ENCODE peak calls at places on chromosome 16, in seven cellular contexts. M is NCI-H2171, B is lower leg skin, K is RWPE2, Z is neural crest cell, C is tibial artery, O is NCI-H460. J is an unnamed sample.

GRCh38 chr16:75471723-75472634 is 7.5 kb upstream of the TMEM170A start:
- DNase-seq in C (peak), B (no peak), M (peak), O (peak), Z (peak), K (no peak), J (peak)

GRCh38 chr16:51113254-51114125 is 37.6 kb downstream of the SALL1 start:
- DNase-seq in C (no peak), M (no peak), K (no peak), O (no peak), B (no peak), Z (peak), J (no peak)

GRCh38 chr16:971981-972315 is 1.2 kb upstream of the LMF1 start:
- DNase-seq in K (no peak), O (no peak), C (no peak), M (no peak), Z (no peak), B (no peak), J (no peak)

GRCh38 chr16:20410153-20410723 is 904 bp downstream of the ACSM5 start:
- DNase-seq in O (no peak), K (no peak), C (no peak), M (no peak), B (no peak), Z (no peak), J (no peak)

GRCh38 chr16:2842340-2843000 is 12.4 kb downstream of the ZG16B start:
- DNase-seq in B (no peak), Z (peak), M (no peak), C (peak), K (peak), O (no peak), J (peak)

GRCh38 chr16:72309001-72309400 is 137.0 kb upstream of the PMFBP1 start:
- DNase-seq in Z (no peak), M (no peak), O (no peak), K (no peak), B (no peak), C (no peak), J (no peak)

GRCh38 chr16:74740795-74741304 is 33.8 kb downstream of the FA2H start:
- DNase-seq in Z (no peak), O (peak), B (peak), M (no peak), C (no peak), K (no peak), J (peak)

GRCh38 chr16:14562691-14563491 is 67.2 kb downstream of the PARN start:
- DNase-seq in M (no peak), Z (no peak), O (no peak), C (no peak), K (peak), B (no peak), J (peak)

GRCh38 chr16:86026916-86027315 is 128.0 kb downstream of the IRF8 start:
- DNase-seq in M (no peak), O (no peak), B (peak), Z (no peak), C (peak), K (peak), J (no peak)

GRCh38 chr16:60246055-60246454 is 1511.9 kb upstream of the GOT2 start:
- DNase-seq in C (no peak), B (no peak), O (no peak), M (no peak), K (no peak), Z (no peak), J (no peak)

GRCh38 chr16:59690216-59690615 is 956.1 kb upstream of the GOT2 start:
- DNase-seq in O (no peak), K (no peak), B (no peak), M (no peak), C (no peak), Z (no peak), J (no peak)

GRCh38 chr16:85078952-85079351 is 33.3 kb downstream of the CIBAR2 start:
- DNase-seq in B (no peak), Z (no peak), K (no peak), M (no peak), O (no peak), C (no peak), J (no peak)

GRCh38 chr16:20317117-20317516 is 10.2 kb downstream of the GP2 start:
- DNase-seq in C (no peak), O (no peak), B (no peak), K (no peak), M (no peak), Z (no peak), J (no peak)